ENCODE peak calls at places on chromosomes 13 and 19, in seven cellular contexts. B, J, Q, T, Y, S and I are unnamed samples. For H3K36me3, the result is how much of the 10 kb centered on the place peaks cover.

GRCh38 chr19:49921871-49922755 is 6.9 kb upstream of the ATF5 start:
- DNase-seq in B (no peak), J (peak), Q (no peak), T (no peak), Y (no peak), S (no peak), I (no peak)

GRCh38 chr19:49432141-49433073 is 7.2 kb downstream of the GFY start:
- DNase-seq in B (no peak), J (no peak), Q (no peak), T (no peak), Y (peak), S (no peak), I (no peak)

GRCh38 chr13:62293081-62293480 is 877.4 kb upstream of the PCDH20 start:
- DNase-seq in B (no peak), J (no peak), Q (no peak), T (no peak), Y (no peak), S (no peak), I (no peak)

GRCh38 chr13:90498096-90498495 is 849.4 kb upstream of the MIR17HG start:
- DNase-seq in B (no peak), J (no peak), Q (no peak), T (no peak), Y (no peak), S (no peak), I (no peak)

GRCh38 chr13:29260684-29261083 is 334.8 kb downstream of the SLC7A1 start:
- DNase-seq in B (no peak), J (no peak), Q (no peak), T (no peak), Y (no peak), S (no peak), I (no peak)

GRCh38 chr19:41887711-41888382 is 4.9 kb downstream of the ARHGEF1 start:
- DNase-seq in B (peak), J (peak), Q (no peak), T (no peak), Y (peak), S (peak), I (peak)

GRCh38 chr19:36771275-36772231 is 1.1 kb downstream of the ZNF850 start:
- DNase-seq in B (no peak), J (peak), Q (peak), T (peak), Y (peak), S (peak), I (no peak)

GRCh38 chr19:43639507-43640423 is at the start of gene CADM4:
- DNase-seq in B (peak), J (peak), Q (no peak), T (peak), Y (peak), S (peak), I (peak)

GRCh38 chr19:10290876-10291553 is 1.3 kb downstream of the ICAM5 start:
- DNase-seq in B (peak), J (peak), Q (no peak), T (no peak), Y (peak), S (peak), I (no peak)

GRCh38 chr13:53301449-53301848 is 272.8 kb downstream of the OLFM4 start:
- DNase-seq in B (no peak), J (no peak), Q (no peak), T (no peak), Y (no peak), S (no peak), I (no peak)

GRCh38 chr13:114173753-114174152 is 5.3 kb upstream of the CFAP97D2 start:
- DNase-seq in B (no peak), J (peak), Q (no peak), T (no peak), Y (no peak), S (no peak), I (no peak)

GRCh38 chr19:43078311-43078710 is 4.2 kb downstream of the PSG2 start:
- DNase-seq in B (no peak), J (peak), Q (no peak), T (no peak), Y (no peak), S (no peak), I (no peak)

GRCh38 chr13:44148159-44148929 is 225.3 kb upstream of the SERP2 start:
- DNase-seq in B (no peak), J (peak), Q (no peak), T (no peak), Y (no peak), S (no peak), I (no peak)

GRCh38 chr19:35332817-35333216 is 3.8 kb downstream of the CD22 start:
- DNase-seq in B (peak), J (no peak), Q (no peak), T (no peak), Y (no peak), S (no peak), I (peak)

GRCh38 chr13:45737571-45738002 is 35.5 kb downstream of the CBY2 start:
- DNase-seq in B (no peak), J (no peak), Q (no peak), T (no peak), Y (no peak), S (no peak), I (no peak)

GRCh38 chr19:37905936-37906867 is at the start of gene WDR87:
- DNase-seq in B (no peak), J (peak), Q (no peak), T (peak), Y (peak), S (no peak), I (peak)

GRCh38 chr19:49592486-49593232 is 1.7 kb downstream of the PRR12 start:
- DNase-seq in B (no peak), J (peak), Q (no peak), T (no peak), Y (peak), S (no peak), I (peak)

GRCh38 chr13:113646921-113647340 is 11.1 kb downstream of the ATP4B start:
- DNase-seq in B (no peak), J (no peak), Q (peak), T (no peak), Y (peak), S (no peak), I (no peak)

GRCh38 chr13:50615234-50615633 is 228.3 kb downstream of the DLEU7 start:
- DNase-seq in B (no peak), J (no peak), Q (no peak), T (no peak), Y (no peak), S (no peak), I (no peak)

GRCh38 chr19:40811478-40812341 is 12.7 kb downstream of the EGLN2 start:
- DNase-seq in B (no peak), J (no peak), Q (no peak), T (no peak), Y (no peak), S (no peak), I (no peak)

GRCh38 chr19:47274891-47275865 is 493 bp downstream of the INAFM1 start:
- DNase-seq in B (no peak), J (peak), Q (peak), T (no peak), Y (no peak), S (no peak), I (no peak)

GRCh38 chr19:21704320-21704719 is 63.1 kb downstream of the ZNF100 start:
- DNase-seq in B (no peak), J (no peak), Q (no peak), T (no peak), Y (no peak), S (no peak), I (no peak)

GRCh38 chr13:61900033-61900432 is 484.4 kb upstream of the PCDH20 start:
- DNase-seq in B (no peak), J (no peak), Q (no peak), T (no peak), Y (no peak), S (no peak), I (no peak)

GRCh38 chr19:9709305-9709704 is 34.4 kb upstream of the ZNF562 start:
- DNase-seq in B (no peak), J (no peak), Q (no peak), T (no peak), Y (no peak), S (no peak), I (no peak)

GRCh38 chr13:85864963-85865530 is 65.8 kb upstream of the SLITRK6 start:
- DNase-seq in B (no peak), J (peak), Q (no peak), T (no peak), Y (no peak), S (no peak), I (no peak)

GRCh38 chr19:40605201-40605971 is 4.2 kb downstream of the LTBP4 start:
- DNase-seq in B (peak), J (peak), Q (peak), T (peak), Y (peak), S (peak), I (peak)

GRCh38 chr13:99191336-99191899 is 9.2 kb upstream of the UBAC2 start:
- DNase-seq in B (no peak), J (no peak), Q (no peak), T (no peak), Y (no peak), S (no peak), I (no peak)

GRCh38 chr19:8965887-8966286 is 44.3 kb downstream of the MUC16 start:
- DNase-seq in B (no peak), J (no peak), Q (no peak), T (no peak), Y (no peak), S (no peak), I (no peak)

GRCh38 chr19:7665076-7665475 is 3.8 kb upstream of the RETN start:
- DNase-seq in B (no peak), J (peak), Q (no peak), T (no peak), Y (no peak), S (no peak), I (no peak)

GRCh38 chr13:42594577-42595571 is 20.9 kb downstream of the TNFSF11 start:
- DNase-seq in B (peak), J (peak), Q (no peak), T (peak), Y (no peak), S (peak), I (peak)

GRCh38 chr13:73656863-73657262 is 477.3 kb downstream of the KLF12 start:
- DNase-seq in B (no peak), J (peak), Q (no peak), T (no peak), Y (no peak), S (no peak), I (no peak)

DNA sequence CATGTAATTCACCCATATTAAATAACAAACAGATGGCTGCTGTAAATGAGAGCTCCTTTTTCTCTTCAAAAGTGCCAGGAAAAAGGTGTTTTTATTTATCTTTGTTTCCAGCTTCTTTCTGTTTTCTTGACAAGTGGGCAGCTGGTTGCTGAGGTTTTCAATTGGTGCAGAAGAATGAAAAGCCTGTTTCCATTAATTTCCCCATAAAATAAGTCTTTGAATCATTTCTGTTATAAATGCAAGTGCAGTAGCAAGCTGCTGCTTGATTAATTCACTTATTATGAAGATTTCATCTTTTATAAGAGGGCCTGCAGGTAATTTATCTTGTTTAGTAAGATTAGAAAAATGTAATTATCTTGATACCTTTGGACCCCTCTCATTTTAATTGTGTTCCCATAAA is 676.3 kb upstream of the KLHL1 start:
- DNase-seq in B (no peak), J (no peak), Q (no peak), T (no peak), Y (no peak), S (no peak), I (no peak)
- H3K36me3 ChIP-seq in B (under half), J (under half), Q (under half), T (under half), Y (under half), S (under half), I (under half)

GRCh38 chr19:13849991-13850909 is 26.7 kb upstream of the NANOS3 start:
- DNase-seq in B (peak), J (peak), Q (peak), T (peak), Y (peak), S (peak), I (peak)
- H3K4me3 ChIP-seq in B (peak), J (peak), Q (peak), T (peak), Y (peak), S (peak), I (no peak)

GRCh38 chr13:32430018-32430747 is 2.3 kb upstream of the N4BP2L1 start:
- DNase-seq in B (no peak), J (no peak), Q (no peak), T (no peak), Y (no peak), S (no peak), I (no peak)

GRCh38 chr13:32426981-32427851 is 714 bp downstream of the N4BP2L1 start:
- DNase-seq in B (peak), J (peak), Q (peak), T (peak), Y (peak), S (peak), I (peak)

GRCh38 chr13:32427852-32428580 is at the start of gene N4BP2L1:
- DNase-seq in B (peak), J (peak), Q (peak), T (peak), Y (peak), S (peak), I (peak)

GRCh38 chr13:32429406-32429909 is 1.5 kb upstream of the N4BP2L1 start:
- DNase-seq in B (no peak), J (no peak), Q (no peak), T (no peak), Y (no peak), S (no peak), I (no peak)

GRCh38 chr13:32428581-32429072 is 697 bp upstream of the N4BP2L1 start:
- DNase-seq in B (peak), J (peak), Q (no peak), T (peak), Y (no peak), S (no peak), I (no peak)
- H3K36me3 ChIP-seq in B (under half), J (under half), Q (under half), T (under half), Y (under half), S (under half), I (under half)

GRCh38 chr13:48318714-48319457 is 15.3 kb downstream of the RB1 start:
- DNase-seq in B (no peak), J (peak), Q (peak), T (no peak), Y (peak), S (no peak), I (peak)
- H3K4me3 ChIP-seq in B (peak), J (no peak), Q (peak), T (no peak), Y (no peak), S (peak), I (peak)

GRCh38 chr13:22143671-22144070 is 472.8 kb downstream of the FGF9 start:
- DNase-seq in B (no peak), J (no peak), Q (no peak), T (no peak), Y (no peak), S (no peak), I (no peak)
- H3K36me3 ChIP-seq in B (under half), J (under half), Q (under half), T (under half), Y (under half), S (under half), I (under half)

GRCh38 chr19:17026706-17027427 is at the start of gene CPAMD8:
- DNase-seq in B (no peak), J (no peak), Q (no peak), T (no peak), Y (no peak), S (no peak), I (no peak)
- H3K4me3 ChIP-seq in B (no peak), J (no peak), Q (peak), T (peak), Y (no peak), S (peak), I (no peak)

GRCh38 chr19:39424934-39425333 is 10.8 kb downstream of the RPS16 start:
- DNase-seq in B (no peak), J (no peak), Q (no peak), T (no peak), Y (no peak), S (no peak), I (no peak)
- H3K36me3 ChIP-seq in B (under half), J (under half), Q (under half), T (under half), Y (under half), S (under half), I (under half)

GRCh38 chr19:33905473-33905936 is 108.8 kb downstream of the KCTD15 start:
- DNase-seq in B (no peak), J (no peak), Q (no peak), T (peak), Y (no peak), S (peak), I (no peak)

GRCh38 chr19:33905937-33906577 is 109.4 kb downstream of the KCTD15 start:
- DNase-seq in B (no peak), J (peak), Q (peak), T (peak), Y (peak), S (peak), I (no peak)

GRCh38 chr19:33902802-33903488 is 106.3 kb downstream of the KCTD15 start:
- DNase-seq in B (no peak), J (no peak), Q (no peak), T (no peak), Y (peak), S (no peak), I (no peak)

GRCh38 chr19:33903489-33903850 is 106.8 kb downstream of the KCTD15 start:
- DNase-seq in B (no peak), J (no peak), Q (no peak), T (no peak), Y (no peak), S (no peak), I (no peak)

GRCh38 chr19:33904681-33905080 is 108.0 kb downstream of the KCTD15 start:
- DNase-seq in B (no peak), J (peak), Q (no peak), T (peak), Y (peak), S (peak), I (no peak)
- H3K4me3 ChIP-seq in B (no peak), J (no peak), Q (no peak), T (no peak), Y (no peak), S (no peak), I (no peak)

GRCh38 chr19:13132471-13133166 is 14.6 kb downstream of the NACC1 start:
- DNase-seq in B (peak), J (peak), Q (no peak), T (no peak), Y (no peak), S (no peak), I (peak)

GRCh38 chr19:13137290-13137794 is 12.8 kb downstream of the STX10 start:
- DNase-seq in B (no peak), J (no peak), Q (no peak), T (no peak), Y (no peak), S (no peak), I (no peak)

GRCh38 chr19:13133241-13133870 is 15.3 kb downstream of the NACC1 start:
- DNase-seq in B (no peak), J (no peak), Q (no peak), T (no peak), Y (no peak), S (no peak), I (no peak)

GRCh38 chr19:13135068-13136062 is 14.8 kb downstream of the STX10 start:
- DNase-seq in B (no peak), J (no peak), Q (no peak), T (no peak), Y (no peak), S (no peak), I (no peak)

DNA sequence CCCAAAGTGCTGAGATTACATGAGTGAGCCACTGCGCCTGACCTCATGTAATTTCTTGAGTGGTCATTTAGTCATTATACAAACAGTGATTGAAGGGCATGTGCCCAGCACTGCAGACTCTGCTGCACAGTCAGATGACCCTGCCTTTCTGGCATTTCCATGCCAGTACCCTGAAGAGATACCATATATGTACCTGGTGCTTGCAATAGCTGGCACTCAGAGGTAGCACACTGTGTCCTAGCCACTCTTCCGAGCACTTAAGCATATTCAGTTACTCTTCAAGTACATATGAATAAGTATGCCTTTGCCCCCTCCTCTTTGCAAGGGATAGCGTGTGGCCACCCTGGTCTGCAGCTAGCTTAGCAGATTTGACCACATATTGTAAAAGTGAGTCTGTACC is 15.5 kb downstream of the STX10 start:
- DNase-seq in B (no peak), J (peak), Q (no peak), T (no peak), Y (no peak), S (no peak), I (no peak)
- H3K36me3 ChIP-seq in B (under half), J (under half), Q (under half), T (under half), Y (under half), S (under half), I (under half)